ENCODE peak calls at places on chromosomes 13 and 19, in six cellular contexts. X, G, H, W, Z and C are unnamed samples.

GRCh38 chr19:33499671-33500506 is 21.7 kb downstream of the PEPD start:
- DNase-seq in X (peak), G (no peak), H (peak), W (peak), Z (no peak), C (no peak)

GRCh38 chr19:48737360-48737998 is 2.9 kb downstream of the RASIP1 start:
- DNase-seq in X (no peak), G (no peak), H (peak), W (no peak), Z (no peak), C (no peak)

GRCh38 chr19:49469828-49470614 is 4.0 kb upstream of the FLT3LG start:
- DNase-seq in X (no peak), G (no peak), H (no peak), W (no peak), Z (no peak), C (no peak)

GRCh38 chr19:10836478-10837325 is 690 bp upstream of the TMED1 start:
- DNase-seq in X (peak), G (peak), H (no peak), W (peak), Z (no peak), C (no peak)

GRCh38 chr13:53151692-53152421 is 123.2 kb downstream of the OLFM4 start:
- DNase-seq in X (no peak), G (peak), H (peak), W (no peak), Z (no peak), C (no peak)

GRCh38 chr13:79226938-79227337 is 179.1 kb downstream of the RBM26 start:
- DNase-seq in X (no peak), G (no peak), H (no peak), W (no peak), Z (no peak), C (no peak)

GRCh38 chr13:110334841-110335490 is 27.9 kb downstream of the COL4A2 start:
- DNase-seq in X (no peak), G (no peak), H (no peak), W (no peak), Z (no peak), C (no peak)

GRCh38 chr19:27974082-27974513 is 1238.9 kb downstream of the UQCRFS1 start:
- DNase-seq in X (no peak), G (peak), H (peak), W (no peak), Z (no peak), C (no peak)

GRCh38 chr13:85462792-85463425 is 336.3 kb downstream of the SLITRK6 start:
- DNase-seq in X (no peak), G (no peak), H (peak), W (no peak), Z (no peak), C (no peak)

GRCh38 chr19:42251572-42251990 is 3.3 kb downstream of the ERF start:
- DNase-seq in X (peak), G (no peak), H (no peak), W (no peak), Z (no peak), C (no peak)

GRCh38 chr13:89846890-89847585 is 1500.4 kb upstream of the MIR17HG start:
- DNase-seq in X (no peak), G (peak), H (no peak), W (no peak), Z (no peak), C (no peak)

GRCh38 chr13:92390217-92390616 is 836.4 kb upstream of the GPC6 start:
- DNase-seq in X (no peak), G (no peak), H (no peak), W (no peak), Z (no peak), C (no peak)

GRCh38 chr13:102724923-102725322 is 30.1 kb upstream of the METTL21C start:
- DNase-seq in X (no peak), G (peak), H (peak), W (no peak), Z (no peak), C (peak)

GRCh38 chr19:44748426-44749254 is at the start of gene BCL3:
- DNase-seq in X (peak), G (peak), H (peak), W (peak), Z (no peak), C (no peak)

DNA sequence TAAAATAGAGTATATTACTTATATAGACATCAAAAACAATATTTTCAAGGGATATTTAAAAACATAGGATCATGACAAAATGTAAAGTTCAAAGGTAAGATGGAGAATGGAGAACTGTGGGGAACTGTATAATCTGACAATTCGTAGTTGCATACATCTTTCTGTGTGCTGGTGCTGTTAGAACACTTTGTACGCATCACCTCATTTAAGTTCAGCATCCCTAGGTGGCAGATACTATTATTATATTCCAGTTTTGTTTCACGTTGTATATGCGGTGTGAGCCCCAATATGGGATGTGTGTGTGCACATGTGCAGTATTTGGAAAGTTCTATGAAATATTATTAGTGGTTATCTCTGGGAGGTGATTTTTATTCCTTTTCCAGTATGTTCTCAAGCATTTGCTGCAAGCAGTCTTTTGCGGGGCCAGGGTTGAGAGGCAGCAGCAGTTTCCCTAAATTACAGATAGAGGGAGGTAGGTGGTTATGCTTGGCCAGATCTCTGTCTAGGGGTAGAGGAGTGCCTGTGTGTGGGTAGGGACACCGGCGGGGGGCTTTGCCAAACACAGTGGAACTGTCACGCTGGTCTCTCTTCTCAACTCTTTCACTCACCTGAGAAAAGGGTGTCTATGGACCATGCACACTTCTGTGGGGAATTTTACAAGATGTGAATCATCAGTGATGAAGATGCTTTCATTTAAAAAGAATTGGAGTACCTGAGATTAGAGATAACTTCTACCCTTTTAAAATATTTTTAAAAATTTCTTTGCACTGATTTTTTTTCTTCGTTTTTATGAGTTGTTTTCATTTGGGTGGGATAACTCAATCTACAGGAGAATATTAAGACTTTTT is 55.6 kb upstream of the ALOX5AP start:
- DNase-seq in X (no peak), G (peak), H (peak), W (no peak), Z (no peak), C (no peak)
- TF ChIP-seq CTCF in X (peak), G (peak), H (peak), W (peak), Z (peak), C (peak)

DNA sequence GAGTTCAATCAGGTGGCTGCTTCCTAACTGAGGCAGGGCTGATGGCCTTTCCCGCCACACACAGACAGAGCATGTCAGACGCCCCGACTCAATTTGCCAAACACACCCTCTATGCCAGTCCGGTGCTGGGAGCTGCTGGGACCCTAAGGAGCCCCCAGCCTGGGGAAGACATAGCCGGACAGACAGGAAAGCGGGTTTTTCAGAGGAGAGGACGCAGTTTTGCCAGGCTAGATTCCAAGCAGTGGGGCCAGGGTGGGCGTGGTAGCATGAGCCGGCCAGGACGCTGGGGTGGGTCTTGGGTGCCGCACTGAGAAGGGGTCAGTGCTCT is 19.8 kb downstream of the MAST3 start:
- DNase-seq in X (no peak), G (no peak), H (no peak), W (no peak), Z (no peak), C (no peak)
- H3K4me3 ChIP-seq in X (peak), G (peak), H (peak), W (peak), Z (peak), C (peak)

GRCh38 chr19:38837656-38838121 is 6.1 kb upstream of the ECH1 start:
- DNase-seq in X (no peak), G (no peak), H (no peak), W (no peak), Z (no peak), C (no peak)

GRCh38 chr19:38837304-38837626 is 5.7 kb upstream of the ECH1 start:
- DNase-seq in X (no peak), G (no peak), H (peak), W (no peak), Z (no peak), C (no peak)

GRCh38 chr19:38838986-38839761 is 7.6 kb upstream of the ECH1 start:
- DNase-seq in X (no peak), G (no peak), H (no peak), W (no peak), Z (no peak), C (no peak)

GRCh38 chr19:38839816-38840582 is 8.4 kb upstream of the ECH1 start:
- DNase-seq in X (no peak), G (no peak), H (no peak), W (no peak), Z (no peak), C (no peak)

DNA sequence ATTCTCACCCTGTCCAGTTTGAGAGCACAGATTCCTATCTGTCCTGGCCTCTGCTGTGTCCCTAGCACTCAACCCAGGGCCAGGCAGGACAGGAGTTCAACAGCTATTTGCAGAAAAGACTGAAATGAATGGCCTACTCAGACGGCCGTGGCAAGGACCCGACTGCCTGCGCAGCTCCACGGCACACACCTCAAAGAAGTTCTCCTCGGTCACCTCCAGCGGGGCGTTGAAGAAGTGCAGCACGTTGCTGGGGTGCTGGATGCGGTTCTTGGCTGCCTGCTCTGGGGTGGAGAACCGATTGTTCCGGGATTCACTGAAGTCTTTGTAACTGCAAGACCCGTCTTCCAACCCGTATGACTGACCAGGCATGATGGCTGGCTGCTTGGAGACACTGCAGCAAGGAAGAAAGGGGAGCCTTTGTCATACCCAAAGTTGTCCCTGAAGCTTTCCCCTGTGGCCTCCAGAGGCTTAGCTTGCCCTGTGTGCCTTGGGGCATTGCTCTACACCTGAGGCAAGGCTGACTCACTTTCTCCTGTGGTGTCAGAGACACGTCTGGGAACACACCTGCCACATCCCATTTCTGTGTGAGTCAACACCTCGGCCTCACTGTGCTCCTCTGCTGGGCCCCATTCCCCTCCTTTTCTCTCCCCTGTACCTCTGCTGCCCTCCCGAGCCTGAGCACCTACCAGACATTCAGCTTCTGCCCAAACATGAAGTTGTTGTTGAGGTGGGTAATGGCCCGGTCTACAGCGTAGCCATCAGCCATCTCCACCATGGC is 6.8 kb upstream of the ECH1 start:
- DNase-seq in X (no peak), G (no peak), H (no peak), W (no peak), Z (no peak), C (no peak)
- TF ChIP-seq CTCF in X (no peak), G (no peak), H (no peak), W (peak), Z (no peak), C (no peak)

GRCh38 chr13:41017153-41017552 is 2.0 kb downstream of the ELF1 start:
- DNase-seq in X (no peak), G (no peak), H (no peak), W (no peak), Z (no peak), C (no peak)
- H3K4me3 ChIP-seq in X (no peak), G (no peak), H (no peak), W (peak), Z (no peak), C (no peak)

GRCh38 chr13:50015263-50015662 is at the start of gene KCNRG:
- DNase-seq in X (no peak), G (peak), H (no peak), W (no peak), Z (no peak), C (no peak)

GRCh38 chr13:50012396-50013169 is 2.7 kb upstream of the KCNRG start:
- DNase-seq in X (no peak), G (no peak), H (no peak), W (no peak), Z (no peak), C (no peak)

GRCh38 chr13:50015750-50016149 is 506 bp downstream of the KCNRG start:
- DNase-seq in X (no peak), G (no peak), H (no peak), W (no peak), Z (no peak), C (no peak)

GRCh38 chr13:50014404-50014803 is 840 bp upstream of the KCNRG start:
- DNase-seq in X (no peak), G (no peak), H (no peak), W (no peak), Z (no peak), C (no peak)

GRCh38 chr13:50011461-50011860 is 3.8 kb upstream of the KCNRG start:
- DNase-seq in X (no peak), G (no peak), H (no peak), W (no peak), Z (no peak), C (no peak)
- TF ChIP-seq CTCF in X (no peak), G (no peak), H (no peak), W (no peak), Z (no peak), C (no peak)